ENCODE peak calls at places on chromosomes 4 and X, in ten cellular contexts. S is PC-3, K is right atrium auricular region, V is pancreas, Y is left ventricle myocardium inferior, U is HepG2, Q is fibroblast of pulmonary artery, O is SK-N-SH, X is HFF-Myc, H is GM06990. R is an unnamed sample.
A peak's percentile ranks its signal among the peaks of the same experiment; 100 is the strongest.

GRCh38 chrX:100341111-100341510 is 69.0 kb downstream of the PCDH19 start:
- DNase-seq in S (no peak), K (no peak), V (no peak), Y (no peak), U (no peak), Q (no peak), O (no peak), X (no peak), H (no peak), R (no peak)

GRCh38 chrX:1601051-1601767 is 9.8 kb downstream of the AKAP17A start:
- DNase-seq in S (no peak), K (no peak), V (no peak), Y (no peak), U (no peak), Q (no peak), O (no peak), X (no peak), H (no peak), R (no peak)

GRCh38 chrX:16869393-16870094 is 618 bp downstream of the RBBP7 start:
- DNase-seq in S (peak; percentile 50), K (no peak), V (peak; percentile 61), Y (peak; percentile 13), U (no peak), Q (peak; percentile 18), O (peak; percentile 77), X (no peak), H (no peak), R (no peak)

GRCh38 chr4:54581807-54582206 is 76.0 kb upstream of the KIT start:
- DNase-seq in S (no peak), K (no peak), V (no peak), Y (no peak), U (no peak), Q (no peak), O (no peak), X (no peak), H (no peak), R (no peak)

GRCh38 chrX:102765217-102765616 is 44.7 kb downstream of the GPRASP3 start:
- DNase-seq in S (peak; percentile 85), K (peak; percentile 66), V (no peak), Y (no peak), U (no peak), Q (peak; percentile 88), O (no peak), X (peak; percentile 27), H (no peak), R (peak; percentile 15)

GRCh38 chr4:140095694-140096482 is 58.1 kb downstream of the MAML3 start:
- DNase-seq in S (peak; percentile 75), K (no peak), V (no peak), Y (peak; percentile 33), U (no peak), Q (peak; percentile 99), O (peak; percentile 37), X (peak; percentile 78), H (no peak), R (no peak)

GRCh38 chr4:153573881-153574807 is 108.0 kb downstream of the TMEM131L start:
- DNase-seq in S (peak; percentile 64), K (peak; percentile 76), V (no peak), Y (peak; percentile 58), U (peak; percentile 63), Q (peak; percentile 85), O (peak; percentile 58), X (peak; percentile 65), H (peak; percentile 41), R (peak; percentile 62)

GRCh38 chr4:96630839-96631238 is 790.9 kb downstream of the PDHA2 start:
- DNase-seq in S (no peak), K (no peak), V (no peak), Y (no peak), U (no peak), Q (no peak), O (no peak), X (no peak), H (no peak), R (no peak)

GRCh38 chr4:110623710-110624015 is 786 bp upstream of the PITX2 start:
- DNase-seq in S (no peak), K (no peak), V (no peak), Y (no peak), U (no peak), Q (no peak), O (no peak), X (no peak), H (no peak), R (no peak)

GRCh38 chr4:86414686-86415085 is 54.8 kb upstream of the MAPK10 start:
- DNase-seq in S (no peak), K (no peak), V (no peak), Y (no peak), U (no peak), Q (no peak), O (no peak), X (no peak), H (no peak), R (no peak)

GRCh38 chr4:108120789-108121188 is 47.9 kb downstream of the LEF1 start:
- DNase-seq in S (no peak), K (no peak), V (no peak), Y (no peak), U (no peak), Q (no peak), O (no peak), X (no peak), H (no peak), R (no peak)

GRCh38 chr4:101961144-101961543 is 170.6 kb downstream of the BANK1 start:
- DNase-seq in S (no peak), K (no peak), V (no peak), Y (no peak), U (no peak), Q (no peak), O (no peak), X (no peak), H (no peak), R (peak; percentile 55)

GRCh38 chr4:101140228-101140627 is 207.1 kb downstream of the PPP3CA start:
- DNase-seq in S (no peak), K (no peak), V (no peak), Y (no peak), U (no peak), Q (no peak), O (peak; percentile 7), X (no peak), H (no peak), R (no peak)

GRCh38 chrX:12767856-12768255 is 23.4 kb upstream of the PRPS2 start:
- DNase-seq in S (no peak), K (no peak), V (no peak), Y (no peak), U (no peak), Q (no peak), O (peak; percentile 47), X (no peak), H (no peak), R (no peak)

DNA sequence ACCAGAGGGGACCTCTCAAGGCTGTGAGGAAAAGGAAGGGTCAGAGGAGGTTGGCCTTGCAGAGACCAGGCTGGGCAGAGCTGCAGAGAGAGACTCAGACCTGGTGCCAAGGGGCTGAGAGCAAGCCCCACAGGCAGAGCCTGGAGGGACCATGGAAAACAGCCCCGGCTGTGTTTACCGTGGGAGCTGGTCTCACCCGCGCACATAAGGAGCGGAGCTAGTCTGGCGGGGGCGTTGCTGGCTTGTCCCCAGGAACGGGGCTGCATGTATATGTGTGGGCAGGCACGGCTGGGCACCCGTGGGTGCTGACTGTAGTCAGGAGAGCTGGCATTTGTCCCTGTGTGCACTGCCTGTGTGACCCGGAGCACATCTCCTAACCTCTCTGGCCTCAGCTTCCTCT is 45.7 kb downstream of the C4orf50 start:
- DNase-seq in S (no peak), K (no peak), V (no peak), Y (no peak), U (no peak), Q (no peak), O (no peak), X (no peak), H (no peak), R (no peak)
- TF ChIP-seq CTCF in S (no peak), K (no peak), V (no peak), Y (no peak), U (no peak), Q (no peak), O (no peak), X (no peak), H (no peak), R (no peak)

DNA sequence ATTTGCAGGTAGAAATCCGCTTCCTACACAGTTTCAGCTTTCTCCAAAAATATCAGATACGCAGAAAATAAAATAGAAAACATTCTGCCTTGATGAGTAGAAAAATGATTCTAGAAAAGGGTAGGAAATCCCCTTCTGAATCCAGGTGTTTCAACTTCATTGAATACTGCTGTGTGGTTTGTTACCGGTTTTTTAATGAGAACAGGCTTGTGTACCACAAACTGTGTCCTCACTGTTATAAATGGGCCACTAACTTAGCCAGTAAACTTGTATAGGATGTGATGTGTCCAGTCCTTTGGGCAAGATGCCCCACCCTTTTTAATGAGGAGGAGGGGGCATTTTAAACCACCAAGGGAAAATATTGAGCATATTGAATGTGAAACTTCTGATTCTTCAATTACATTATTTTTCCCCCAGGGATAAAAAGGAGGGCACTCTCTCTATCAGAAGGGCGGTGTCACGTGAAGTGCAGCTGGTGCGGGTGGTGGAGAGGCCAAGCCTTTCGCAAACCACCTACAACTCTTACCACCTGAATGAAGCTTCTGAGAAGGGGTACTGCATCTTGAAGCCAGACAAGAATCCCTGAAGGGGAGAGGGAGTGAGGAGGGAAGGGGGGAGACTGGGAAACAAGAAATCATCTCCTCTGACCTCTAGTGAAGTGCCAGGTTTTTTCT is 4.5 kb downstream of the CXXC4 start:
- DNase-seq in S (no peak), K (no peak), V (peak; percentile 24), Y (no peak), U (no peak), Q (no peak), O (peak; percentile 16), X (no peak), H (peak; percentile 78), R (no peak)
- H3K4me3 ChIP-seq in S (peak overlapping the region; percentile 67), K (peak overlapping the region; percentile 68), V (peak overlapping the region; percentile 56), Y (peak overlapping the region; percentile 75), U (no peak overlapping the region), Q (peak overlapping the region; percentile 58), O (peak overlapping the region; percentile 58), X (no peak overlapping the region), H (peak overlapping the region; percentile 87), R (peak overlapping the region; percentile 62)

DNA sequence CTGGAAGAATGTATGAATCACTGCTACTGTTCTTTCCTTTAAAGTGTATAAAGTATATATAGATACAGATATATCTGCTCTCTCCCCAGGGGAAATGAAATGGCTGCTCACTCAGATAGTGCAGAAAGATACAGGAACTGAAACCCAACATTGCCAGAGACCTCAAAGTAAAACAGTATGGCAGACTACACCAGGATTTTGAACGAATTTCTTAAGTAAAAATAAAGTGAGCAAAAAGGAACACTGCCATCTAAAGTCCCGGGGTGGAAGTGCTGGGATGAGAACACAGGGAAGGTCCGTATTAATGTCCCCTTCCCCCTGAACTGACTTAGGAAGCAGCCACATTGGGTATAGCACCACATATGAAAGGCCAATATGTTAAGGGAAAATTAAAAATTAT is 93.4 kb downstream of the TMA16 start:
- DNase-seq in S (peak; percentile 18), K (no peak), V (no peak), Y (no peak), U (peak; percentile 16), Q (no peak), O (peak; percentile 16), X (no peak), H (peak; percentile 44), R (no peak)
- TF ChIP-seq CTCF in S (peak; percentile 53), K (no peak), V (no peak), Y (peak; percentile 8), U (no peak), Q (no peak), O (peak; percentile 46), X (peak; percentile 10), H (peak; percentile 55), R (peak; percentile 30)

DNA sequence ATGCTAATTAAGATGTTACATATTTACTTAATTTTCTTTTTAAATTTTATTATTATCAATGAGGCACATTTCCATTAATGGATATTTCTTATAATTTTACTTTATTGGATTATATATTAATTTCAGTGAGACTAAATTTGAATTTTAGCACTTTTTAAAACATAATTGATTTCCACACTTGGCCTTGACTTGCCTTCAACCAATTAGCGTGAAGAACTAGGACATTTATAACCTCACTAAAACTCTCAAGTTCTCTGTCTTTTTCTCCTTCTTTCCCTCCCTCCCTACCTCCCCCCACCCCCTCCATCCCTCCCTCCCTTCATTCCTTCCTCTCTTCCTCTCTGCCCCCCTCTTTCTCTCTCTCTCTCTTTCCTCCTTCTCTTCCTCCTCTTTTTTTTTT is 1618.1 kb downstream of the C4orf33 start:
- DNase-seq in S (no peak), K (no peak), V (no peak), Y (no peak), U (no peak), Q (no peak), O (no peak), X (no peak), H (no peak), R (no peak)
- H3K4me3 ChIP-seq in S (no peak overlapping the region), K (no peak overlapping the region), V (no peak overlapping the region), Y (no peak overlapping the region), U (no peak overlapping the region), Q (no peak overlapping the region), O (no peak overlapping the region), X (no peak overlapping the region), H (no peak overlapping the region), R (no peak overlapping the region)

R was measured in retinal pigment epithelial cell.